ENCODE peak calls at places on chromosomes 11 and 22, in nine cellular contexts. G is COLO829; A is neural crest cell; Z is fibroblast of villous mesenchyme; B is mucosa of gallbladder; E is H54; F is NCI-H774; V is activated T-helper 9 cell treated with anti-CD3 and anti-CD28 coated beads, Interleukin-2, amount 50 U/mL, for 16 hours; I is stimulated activated CD8-positive, alpha-beta memory T cell treated with anti-CD3 and anti-CD28 coated beads, Interleukin-4, amount 100 ng/mL, for 24 hours. N is an unnamed sample.

GRCh38 chr22:17924076-17924475 is 100.3 kb downstream of the MICAL3 start:
- DNase-seq in G (no peak), A (no peak), Z (no peak), B (no peak), E (no peak), F (no peak), V (no peak), I (no peak), N (no peak)

GRCh38 chr22:43376765-43377485 is 33.8 kb upstream of the SCUBE1 start:
- DNase-seq in G (no peak), A (no peak), Z (no peak), B (no peak), E (no peak), F (no peak), V (no peak), I (peak; percentile 47), N (no peak)

GRCh38 chr22:36330655-36331305 is 57.0 kb downstream of the MYH9 start:
- DNase-seq in G (no peak), A (no peak), Z (peak; percentile 62), B (no peak), E (no peak), F (no peak), V (no peak), I (no peak), N (no peak)

GRCh38 chr22:43206515-43207161 is 19.7 kb upstream of the TTLL12 start:
- DNase-seq in G (no peak), A (no peak), Z (no peak), B (no peak), E (no peak), F (no peak), V (no peak), I (no peak), N (no peak)

GRCh38 chr22:45948081-45948648 is 28.8 kb downstream of the WNT7B start:
- DNase-seq in G (no peak), A (no peak), Z (no peak), B (no peak), E (no peak), F (no peak), V (no peak), I (no peak), N (no peak)

GRCh38 chr22:37304595-37305343 is 22.5 kb downstream of the CYTH4 start:
- DNase-seq in G (no peak), A (no peak), Z (peak; percentile 49), B (no peak), E (no peak), F (no peak), V (no peak), I (no peak), N (no peak)

GRCh38 chr11:64230985-64231365 is 627 bp downstream of the DNAJC4 start:
- DNase-seq in G (no peak), A (no peak), Z (no peak), B (no peak), E (no peak), F (no peak), V (no peak), I (no peak), N (no peak)

GRCh38 chr11:24496371-24496727 is 504 bp upstream of the LUZP2 start:
- DNase-seq in G (no peak), A (peak; percentile 1), Z (no peak), B (no peak), E (no peak), F (no peak), V (no peak), I (no peak), N (no peak)

GRCh38 chr11:134334796-134335571 is 3.2 kb downstream of the GLB1L2 start:
- DNase-seq in G (no peak), A (no peak), Z (no peak), B (peak; percentile 5), E (no peak), F (no peak), V (no peak), I (no peak), N (no peak)

N was measured in head of caudate nucleus.